ENCODE peak calls at places on chromosome 16, in four cellular contexts. One of them, this sample, is unnamed. For H3K4me1, the result is how much of the 10 kb centered on the place peaks cover.

GRCh38 chr16:51607202-51607756 is 456.2 kb upstream of the SALL1 start:
- DNase-seq in left lung: no peak
- DNase-seq in astrocyte: no peak
- DNase-seq in CD8-positive, alpha-beta T cell: no peak
- DNase-seq in this sample: no peak

GRCh38 chr16:72872966-72873365 is 175.0 kb downstream of the ZFHX3 start:
- DNase-seq in left lung: no peak
- DNase-seq in astrocyte: no peak
- DNase-seq in CD8-positive, alpha-beta T cell: no peak
- DNase-seq in this sample: no peak

GRCh38 chr16:24873028-24873427 is 27.3 kb downstream of the SLC5A11 start:
- DNase-seq in left lung: no peak
- DNase-seq in astrocyte: no peak
- DNase-seq in CD8-positive, alpha-beta T cell: no peak
- DNase-seq in this sample: no peak

GRCh38 chr16:49967012-49967559 is 57.9 kb upstream of the CNEP1R1 start:
- DNase-seq in left lung: no peak
- DNase-seq in astrocyte: no peak
- DNase-seq in CD8-positive, alpha-beta T cell: no peak
- DNase-seq in this sample: no peak

GRCh38 chr16:83779881-83780280 is 27.9 kb upstream of the HSBP1 start:
- DNase-seq in left lung: no peak
- DNase-seq in astrocyte: peak
- DNase-seq in CD8-positive, alpha-beta T cell: no peak
- DNase-seq in this sample: no peak

GRCh38 chr16:2768403-2769089 is 8.5 kb downstream of the ELOB start:
- DNase-seq in left lung: no peak
- DNase-seq in astrocyte: no peak
- DNase-seq in CD8-positive, alpha-beta T cell: no peak
- DNase-seq in this sample: no peak

GRCh38 chr16:4501071-4501478 is 24.9 kb downstream of the HMOX2 start:
- DNase-seq in left lung: no peak
- DNase-seq in astrocyte: peak
- DNase-seq in CD8-positive, alpha-beta T cell: no peak
- DNase-seq in this sample: peak

GRCh38 chr16:48958681-48959080 is 323.0 kb downstream of the CBLN1 start:
- DNase-seq in left lung: no peak
- DNase-seq in astrocyte: peak
- DNase-seq in CD8-positive, alpha-beta T cell: no peak
- DNase-seq in this sample: no peak

GRCh38 chr16:23148513-23149266 is 562 bp downstream of the USP31 start:
- DNase-seq in left lung: peak
- DNase-seq in astrocyte: no peak
- DNase-seq in CD8-positive, alpha-beta T cell: peak
- DNase-seq in this sample: peak

GRCh38 chr16:12532871-12533610 is 270.6 kb downstream of the CPPED1 start:
- DNase-seq in left lung: no peak
- DNase-seq in astrocyte: no peak
- DNase-seq in CD8-positive, alpha-beta T cell: peak
- DNase-seq in this sample: no peak

GRCh38 chr16:4694664-4695451 is 1.5 kb downstream of the NUDT16L1 start:
- DNase-seq in left lung: no peak
- DNase-seq in astrocyte: no peak
- DNase-seq in CD8-positive, alpha-beta T cell: no peak
- DNase-seq in this sample: peak

GRCh38 chr16:7526736-7527135 is 194.1 kb downstream of the RBFOX1 start:
- DNase-seq in left lung: no peak
- DNase-seq in astrocyte: no peak
- DNase-seq in CD8-positive, alpha-beta T cell: no peak
- DNase-seq in this sample: no peak

GRCh38 chr16:240559-240958 is 5.9 kb downstream of the FAM234A start:
- DNase-seq in left lung: no peak
- DNase-seq in astrocyte: no peak
- DNase-seq in CD8-positive, alpha-beta T cell: no peak
- DNase-seq in this sample: no peak

GRCh38 chr16:19175492-19176262 is 7.6 kb downstream of the SYT17 start:
- DNase-seq in left lung: no peak
- DNase-seq in astrocyte: no peak
- DNase-seq in CD8-positive, alpha-beta T cell: no peak
- DNase-seq in this sample: no peak

GRCh38 chr16:82263456-82264159 is 93.6 kb upstream of the MPHOSPH6 start:
- DNase-seq in left lung: no peak
- DNase-seq in astrocyte: peak
- DNase-seq in CD8-positive, alpha-beta T cell: peak
- DNase-seq in this sample: peak

GRCh38 chr16:77062878-77063566 is 128.0 kb upstream of the MON1B start:
- DNase-seq in left lung: no peak
- DNase-seq in astrocyte: no peak
- DNase-seq in CD8-positive, alpha-beta T cell: no peak
- DNase-seq in this sample: no peak
- TF ChIP-seq CTCF in left lung: no peak
- TF ChIP-seq CTCF in astrocyte: no peak
- TF ChIP-seq CTCF in CD8-positive, alpha-beta T cell: no peak
- TF ChIP-seq CTCF in this sample: no peak

GRCh38 chr16:11329891-11330290 is 15.4 kb upstream of the RMI2 start:
- DNase-seq in left lung: no peak
- DNase-seq in astrocyte: no peak
- DNase-seq in CD8-positive, alpha-beta T cell: no peak
- DNase-seq in this sample: peak
- H3K4me1 ChIP-seq in left lung: under half
- H3K4me1 ChIP-seq in astrocyte: under half
- H3K4me1 ChIP-seq in CD8-positive, alpha-beta T cell: under half
- H3K4me1 ChIP-seq in this sample: under half

GRCh38 chr16:21501869-21502667 is 97.3 kb upstream of the METTL9 start:
- DNase-seq in left lung: peak
- DNase-seq in astrocyte: peak
- DNase-seq in CD8-positive, alpha-beta T cell: peak
- DNase-seq in this sample: peak
- TF ChIP-seq CTCF in left lung: no peak
- TF ChIP-seq CTCF in astrocyte: no peak
- TF ChIP-seq CTCF in CD8-positive, alpha-beta T cell: no peak
- TF ChIP-seq CTCF in this sample: no peak

GRCh38 chr16:75250809-75251279 is 580 bp downstream of the BCAR1 start:
- DNase-seq in left lung: no peak
- DNase-seq in astrocyte: no peak
- DNase-seq in CD8-positive, alpha-beta T cell: no peak
- DNase-seq in this sample: peak

GRCh38 chr16:75249441-75249840 is 2.0 kb downstream of the BCAR1 start:
- DNase-seq in left lung: no peak
- DNase-seq in astrocyte: no peak
- DNase-seq in CD8-positive, alpha-beta T cell: no peak
- DNase-seq in this sample: no peak

GRCh38 chr16:75248536-75249380 is 2.7 kb downstream of the BCAR1 start:
- DNase-seq in left lung: no peak
- DNase-seq in astrocyte: no peak
- DNase-seq in CD8-positive, alpha-beta T cell: no peak
- DNase-seq in this sample: no peak

GRCh38 chr16:75251280-75252048 is at the start of gene BCAR1:
- DNase-seq in left lung: peak
- DNase-seq in astrocyte: peak
- DNase-seq in CD8-positive, alpha-beta T cell: no peak
- DNase-seq in this sample: peak

DNA sequence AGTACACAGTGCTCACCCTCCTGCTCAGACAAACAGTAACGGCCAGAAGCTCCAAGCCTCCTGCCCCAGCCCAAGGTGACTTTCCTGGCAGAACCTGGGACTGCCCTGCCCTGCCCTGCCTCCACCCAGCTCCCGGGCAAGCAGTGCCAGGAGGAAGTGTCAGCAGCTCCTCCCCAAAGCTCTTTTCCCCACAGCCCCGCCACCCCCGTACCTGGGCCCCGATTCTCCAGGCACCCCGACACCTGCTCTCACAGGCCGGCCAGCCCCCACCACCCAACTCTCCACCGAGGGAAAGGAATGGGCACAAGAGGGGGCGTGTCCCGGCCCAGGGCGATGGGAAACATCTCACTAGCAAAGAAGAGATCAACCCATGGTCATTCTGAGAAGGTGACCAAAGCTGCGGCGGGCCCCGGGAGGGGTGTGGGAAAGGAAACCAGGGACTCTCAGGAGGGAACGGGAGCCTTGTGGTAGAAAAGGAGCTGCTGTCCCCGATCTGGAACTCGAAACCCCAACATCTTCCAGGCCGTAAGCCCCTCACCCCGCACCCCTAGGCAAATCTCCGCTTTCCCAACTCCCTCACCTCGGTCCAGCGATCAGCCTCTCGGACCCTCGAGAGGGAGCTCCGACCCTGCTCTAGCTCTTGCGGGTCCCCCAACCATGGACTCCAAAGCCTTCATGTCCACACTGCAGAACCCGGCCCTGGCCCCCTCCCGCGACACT is 1.2 kb downstream of the BCAR1 start:
- DNase-seq in left lung: peak
- DNase-seq in astrocyte: no peak
- DNase-seq in CD8-positive, alpha-beta T cell: no peak
- DNase-seq in this sample: no peak
- H3K4me1 ChIP-seq in left lung: half or more
- H3K4me1 ChIP-seq in astrocyte: half or more
- H3K4me1 ChIP-seq in CD8-positive, alpha-beta T cell: under half
- H3K4me1 ChIP-seq in this sample: half or more

DNA sequence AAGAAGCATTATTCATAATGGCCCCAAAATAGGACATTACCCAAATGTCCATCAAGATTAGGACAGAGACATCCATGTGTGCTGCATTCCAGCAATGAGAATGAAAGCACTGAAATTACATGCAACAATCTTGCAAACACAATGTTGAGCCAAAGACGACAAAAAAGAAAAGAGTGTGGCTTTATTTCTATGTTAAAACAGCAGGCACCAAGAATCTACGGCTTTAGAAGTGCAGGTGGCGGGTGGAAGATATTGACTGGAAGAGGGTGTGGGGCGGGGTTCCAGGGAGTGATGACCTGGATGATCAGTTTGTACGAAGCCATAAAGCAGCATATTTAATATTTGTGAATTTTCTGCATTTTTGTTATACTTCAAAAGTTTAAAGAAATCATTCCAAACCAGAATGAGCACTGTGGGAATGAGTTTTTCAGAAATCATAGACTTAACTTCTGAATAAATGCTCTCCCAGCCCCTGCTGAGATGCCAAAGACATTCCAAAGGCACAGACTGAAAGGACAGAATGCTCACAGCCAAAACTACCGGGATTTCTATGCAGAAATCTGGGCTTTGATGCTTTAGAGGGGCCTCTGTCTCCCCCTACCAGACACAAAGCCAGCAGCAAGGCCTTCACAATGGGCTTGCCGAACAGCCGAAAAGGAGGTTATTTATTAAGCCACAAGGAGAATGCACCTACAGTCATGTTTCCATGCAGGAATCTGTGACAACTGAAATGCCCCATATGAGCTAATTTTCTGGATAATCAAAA is 361.6 kb downstream of the GRIN2A start:
- DNase-seq in left lung: no peak
- DNase-seq in astrocyte: no peak
- DNase-seq in CD8-positive, alpha-beta T cell: no peak
- DNase-seq in this sample: peak
- TF ChIP-seq CTCF in left lung: no peak
- TF ChIP-seq CTCF in astrocyte: no peak
- TF ChIP-seq CTCF in CD8-positive, alpha-beta T cell: no peak
- TF ChIP-seq CTCF in this sample: no peak

GRCh38 chr16:70740174-70740918 is 54.5 kb upstream of the MTSS2 start:
- DNase-seq in left lung: no peak
- DNase-seq in astrocyte: no peak
- DNase-seq in CD8-positive, alpha-beta T cell: no peak
- DNase-seq in this sample: no peak
- H3K4me1 ChIP-seq in left lung: half or more
- H3K4me1 ChIP-seq in astrocyte: under half
- H3K4me1 ChIP-seq in CD8-positive, alpha-beta T cell: half or more
- H3K4me1 ChIP-seq in this sample: under half

GRCh38 chr16:78252757-78253156 is 153.3 kb downstream of the WWOX start:
- DNase-seq in left lung: no peak
- DNase-seq in astrocyte: no peak
- DNase-seq in CD8-positive, alpha-beta T cell: no peak
- DNase-seq in this sample: no peak

GRCh38 chr16:78244131-78244899 is 144.9 kb downstream of the WWOX start:
- DNase-seq in left lung: no peak
- DNase-seq in astrocyte: peak
- DNase-seq in CD8-positive, alpha-beta T cell: no peak
- DNase-seq in this sample: no peak

GRCh38 chr16:78249832-78250231 is 150.4 kb downstream of the WWOX start:
- DNase-seq in left lung: no peak
- DNase-seq in astrocyte: no peak
- DNase-seq in CD8-positive, alpha-beta T cell: no peak
- DNase-seq in this sample: no peak

GRCh38 chr16:78251115-78251514 is 151.7 kb downstream of the WWOX start:
- DNase-seq in left lung: no peak
- DNase-seq in astrocyte: no peak
- DNase-seq in CD8-positive, alpha-beta T cell: no peak
- DNase-seq in this sample: no peak

DNA sequence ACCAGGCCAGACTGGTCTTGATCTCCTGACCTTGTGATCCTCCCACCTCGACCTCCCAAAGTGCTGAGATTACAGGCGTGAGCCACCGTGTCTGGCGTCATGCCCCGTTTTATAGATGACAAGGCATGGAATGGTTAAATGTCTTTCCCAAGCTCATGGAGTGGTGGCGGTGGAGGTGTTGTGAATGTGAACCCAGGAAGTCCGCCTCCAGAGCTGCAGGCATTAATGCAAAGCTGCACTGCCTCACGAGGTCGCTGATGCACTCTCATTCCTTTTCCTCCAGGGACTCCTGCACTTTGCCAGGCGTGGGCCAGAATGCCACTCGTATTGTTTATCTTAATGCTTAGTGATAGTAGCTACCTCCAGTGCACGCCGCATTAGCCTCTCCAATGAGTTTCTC is 149.6 kb downstream of the WWOX start:
- DNase-seq in left lung: peak
- DNase-seq in astrocyte: no peak
- DNase-seq in CD8-positive, alpha-beta T cell: no peak
- DNase-seq in this sample: peak
- TF ChIP-seq CTCF in left lung: no peak
- TF ChIP-seq CTCF in astrocyte: no peak
- TF ChIP-seq CTCF in CD8-positive, alpha-beta T cell: no peak
- TF ChIP-seq CTCF in this sample: no peak

GRCh38 chr16:70418274-70418992 is 20.5 kb downstream of the ST3GAL2 start:
- DNase-seq in left lung: no peak
- DNase-seq in astrocyte: no peak
- DNase-seq in CD8-positive, alpha-beta T cell: peak
- DNase-seq in this sample: peak
- H3K4me1 ChIP-seq in left lung: half or more
- H3K4me1 ChIP-seq in astrocyte: under half
- H3K4me1 ChIP-seq in CD8-positive, alpha-beta T cell: under half
- H3K4me1 ChIP-seq in this sample: half or more

DNA sequence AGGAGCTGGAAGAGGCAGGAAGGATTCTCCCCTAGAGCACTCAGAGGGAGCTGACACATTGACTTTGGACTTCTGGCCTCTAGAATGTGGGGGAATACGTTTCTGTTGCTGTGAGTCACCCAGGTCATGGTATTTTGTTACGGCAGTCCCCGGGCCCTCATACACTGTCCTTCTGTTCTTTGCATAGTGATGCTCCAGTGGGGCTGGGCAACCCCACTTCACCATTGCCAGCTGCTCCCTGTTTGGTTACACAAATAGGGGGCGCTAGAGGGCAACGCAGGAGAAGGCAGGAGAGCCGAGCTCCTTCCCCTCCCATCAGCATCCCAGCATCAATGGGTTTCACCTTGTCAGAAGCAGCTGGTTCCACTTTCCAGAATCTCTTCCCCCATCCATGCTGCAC is 257.7 kb upstream of the FOXF1 start:
- DNase-seq in left lung: no peak
- DNase-seq in astrocyte: no peak
- DNase-seq in CD8-positive, alpha-beta T cell: no peak
- DNase-seq in this sample: peak
- TF ChIP-seq CTCF in left lung: no peak
- TF ChIP-seq CTCF in astrocyte: peak
- TF ChIP-seq CTCF in CD8-positive, alpha-beta T cell: no peak
- TF ChIP-seq CTCF in this sample: peak

This sample was measured in cardiac muscle cell.